ENCODE peak calls at places on chromosomes 11 and 22, in ten cellular contexts. K is mesenchymal stem cell; S is CD8-positive, alpha-beta T cell; I is adrenal gland; J is mammary epithelial cell; N is GM23338; Q is uterus; W is body of pancreas; R is cardiac fibroblast; D is SK-N-SH. L is an unnamed sample.

GRCh38 chr11:76250520-76251222 is 44.4 kb upstream of the WNT11 start:
- DNase-seq in J (no peak), K (no peak), I (no peak), S (no peak), R (no peak), Q (no peak), W (no peak), D (no peak), N (no peak), L (no peak)

GRCh38 chr22:36201630-36202312 is at the start of gene APOL4:
- DNase-seq in R (peak), I (peak), Q (peak), N (no peak), W (peak), K (no peak), J (no peak), D (peak), S (no peak), L (peak)

GRCh38 chr22:46058591-46059519 is 81.9 kb upstream of the WNT7B start:
- DNase-seq in Q (peak), R (peak), S (no peak), I (peak), K (no peak), D (peak), N (no peak), J (peak), W (peak), L (peak)

GRCh38 chr11:120688166-120688565 is 176.6 kb downstream of the GRIK4 start:
- DNase-seq in Q (no peak), R (no peak), I (no peak), W (no peak), K (no peak), N (no peak), D (no peak), S (no peak), J (no peak), L (no peak)

GRCh38 chr22:49370841-49371301 is 456.8 kb downstream of the BRD1 start:
- DNase-seq in D (no peak), I (peak), S (no peak), N (no peak), K (no peak), R (no peak), J (no peak), Q (no peak), W (no peak), L (no peak)

GRCh38 chr11:74397531-74398243 is 546 bp downstream of the PGM2L1 start:
- DNase-seq in D (peak), N (peak), I (peak), K (peak), R (peak), W (peak), S (peak), J (peak), Q (no peak), L (no peak)

GRCh38 chr11:58866788-58867187 is 22.3 kb upstream of the GLYATL2 start:
- DNase-seq in J (peak), N (no peak), D (no peak), R (no peak), S (no peak), Q (no peak), K (no peak), I (no peak), W (no peak), L (no peak)

GRCh38 chr11:43833657-43834073 is 47.0 kb upstream of the ALKBH3 start:
- DNase-seq in K (peak), R (peak), J (peak), S (no peak), I (no peak), W (peak), N (no peak), Q (no peak), D (peak), L (no peak)

GRCh38 chr22:45686842-45687241 is 15.2 kb downstream of the ATXN10 start:
- DNase-seq in N (no peak), Q (no peak), S (no peak), D (no peak), K (no peak), I (no peak), J (no peak), R (peak), W (no peak), L (no peak)

GRCh38 chr11:70567680-70568503 is 169.6 kb downstream of the CTTN start:
- DNase-seq in S (no peak), Q (peak), R (peak), W (peak), J (no peak), K (peak), I (peak), D (no peak), N (peak), L (no peak)
- H3K4me3 ChIP-seq in S (no peak), Q (peak), R (peak), W (no peak), J (peak), K (peak), I (peak), D (no peak), N (no peak), L (peak)

DNA sequence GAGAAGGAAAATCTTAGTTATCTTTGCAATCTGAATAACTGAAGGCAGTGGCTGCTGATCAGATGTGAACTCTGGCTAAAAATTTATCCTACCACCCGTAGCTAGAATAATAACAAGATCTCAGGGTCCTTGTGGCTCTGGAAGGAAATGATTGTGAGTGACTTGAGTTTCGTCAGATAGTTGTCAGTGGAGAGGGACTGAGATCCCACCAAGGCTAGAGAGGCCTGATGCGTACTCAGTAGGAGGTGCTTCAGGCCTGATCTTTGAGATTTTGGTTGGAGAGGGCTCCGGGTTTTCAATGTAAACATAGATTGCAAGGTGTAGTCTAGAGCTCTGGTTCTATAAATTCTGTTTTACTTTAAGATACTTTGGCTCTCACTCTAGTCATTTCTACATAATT is 1.4 kb downstream of the MADD start:
- DNase-seq in K (no peak), S (no peak), J (no peak), R (no peak), Q (no peak), D (no peak), I (no peak), N (no peak), W (no peak), L (no peak)
- H3K4me3 ChIP-seq in K (peak), S (peak), J (no peak), R (no peak), Q (peak), D (peak), I (peak), N (peak), W (no peak), L (no peak)

GRCh38 chr11:63573881-63574855 is 11.0 kb upstream of the PLAAT2 start:
- DNase-seq in S (peak), K (peak), W (peak), Q (peak), I (peak), D (no peak), J (peak), N (no peak), R (peak), L (peak)

GRCh38 chr11:63572026-63572688 is 9.0 kb upstream of the PLAAT2 start:
- DNase-seq in I (no peak), N (no peak), Q (no peak), W (no peak), S (no peak), D (no peak), J (no peak), K (no peak), R (no peak), L (no peak)

GRCh38 chr11:63569570-63569969 is 6.4 kb upstream of the PLAAT2 start:
- DNase-seq in R (no peak), N (no peak), I (peak), D (no peak), S (no peak), K (no peak), J (no peak), W (no peak), Q (no peak), L (no peak)

DNA sequence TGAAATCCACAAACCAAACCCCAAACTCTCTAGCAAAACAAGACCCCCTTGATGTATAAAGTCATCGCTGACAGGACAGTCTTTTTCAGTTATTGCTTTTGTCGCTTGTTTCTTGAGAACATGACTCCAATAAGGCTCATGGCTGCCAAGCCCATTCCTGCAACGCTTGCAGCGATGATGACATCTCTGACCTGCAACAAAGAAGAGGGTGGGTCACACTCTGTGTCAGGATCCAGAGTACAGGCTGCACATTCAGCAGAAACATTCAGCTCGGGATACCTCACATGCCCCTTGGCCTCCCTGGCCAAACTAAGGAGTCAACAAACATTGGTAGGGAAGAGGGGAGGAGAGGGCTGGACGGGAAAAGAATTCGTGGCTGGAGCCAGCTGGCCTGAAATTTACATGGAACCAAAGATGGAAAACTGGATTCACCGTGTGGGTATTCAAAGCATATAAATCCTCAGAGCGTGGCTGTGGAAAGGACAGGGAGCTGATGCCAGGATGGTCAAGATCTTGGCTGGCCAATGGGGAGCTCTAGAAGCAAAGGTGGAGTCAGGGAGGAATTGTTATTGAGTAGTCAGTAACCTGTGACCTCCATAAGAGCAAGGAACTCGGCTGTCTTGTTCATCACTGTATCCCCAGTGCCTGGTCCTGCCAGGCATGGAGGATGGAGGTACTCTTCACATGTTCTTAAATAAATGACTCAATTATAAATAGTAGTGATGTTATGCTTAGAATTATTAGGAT is 11.8 kb upstream of the PLAAT2 start:
- DNase-seq in J (no peak), S (no peak), D (no peak), I (peak), K (no peak), R (no peak), N (no peak), W (no peak), Q (peak), L (peak)
- H3K4me3 ChIP-seq in J (no peak), S (peak), D (no peak), I (peak), K (peak), R (no peak), N (no peak), W (no peak), Q (peak), L (peak)

GRCh38 chr11:68341557-68342458 is 29.4 kb downstream of the LRP5 start:
- DNase-seq in J (no peak), N (no peak), K (peak), W (no peak), D (peak), S (no peak), I (no peak), R (no peak), Q (no peak), L (no peak)
- H3K4me3 ChIP-seq in J (no peak), N (peak), K (no peak), W (no peak), D (no peak), S (no peak), I (no peak), R (no peak), Q (no peak), L (no peak)

L was measured in ovary.